ENCODE peak calls at places on chromosomes 1 and 21, in six cellular contexts. One of them, this sample, is unnamed.

GRCh38 chr1:174222166-174222949 is 63.0 kb downstream of the RABGAP1L start:
- DNase-seq in uterus: no peak
- DNase-seq in osteoblast: peak; percentile 41
- DNase-seq in Peyer's patch: no peak
- DNase-seq in aorta: no peak
- DNase-seq in A549: no peak
- DNase-seq in this sample: no peak

GRCh38 chr1:42145190-42145716 is 8.0 kb upstream of the GUCA2B start:
- DNase-seq in uterus: no peak
- DNase-seq in osteoblast: peak; percentile 25
- DNase-seq in Peyer's patch: no peak
- DNase-seq in aorta: no peak
- DNase-seq in A549: no peak
- DNase-seq in this sample: peak; percentile 22

GRCh38 chr1:41619511-41620364 is 135.3 kb upstream of the EDN2 start:
- DNase-seq in uterus: no peak
- DNase-seq in osteoblast: no peak
- DNase-seq in Peyer's patch: no peak
- DNase-seq in aorta: peak; percentile 43
- DNase-seq in A549: no peak
- DNase-seq in this sample: no peak

GRCh38 chr1:35717911-35718476 is 690 bp downstream of the C1orf216 start:
- DNase-seq in uterus: peak; percentile 49
- DNase-seq in osteoblast: peak; percentile 95
- DNase-seq in Peyer's patch: no peak
- DNase-seq in aorta: peak; percentile 86
- DNase-seq in A549: peak; percentile 24
- DNase-seq in this sample: peak; percentile 73

GRCh38 chr1:67831850-67832513 is 1.3 kb downstream of the GNG12 start:
- DNase-seq in uterus: peak; percentile 73
- DNase-seq in osteoblast: peak; percentile 95
- DNase-seq in Peyer's patch: no peak
- DNase-seq in aorta: peak; percentile 84
- DNase-seq in A549: peak; percentile 67
- DNase-seq in this sample: peak; percentile 50

GRCh38 chr1:4380564-4381168 is 273.7 kb upstream of the AJAP1 start:
- DNase-seq in uterus: no peak
- DNase-seq in osteoblast: no peak
- DNase-seq in Peyer's patch: no peak
- DNase-seq in aorta: no peak
- DNase-seq in A549: peak; percentile 69
- DNase-seq in this sample: no peak

GRCh38 chr1:63537940-63538339 is 14.6 kb downstream of the EFCAB7 start:
- DNase-seq in uterus: no peak
- DNase-seq in osteoblast: peak; percentile 17
- DNase-seq in Peyer's patch: no peak
- DNase-seq in aorta: no peak
- DNase-seq in A549: no peak
- DNase-seq in this sample: no peak

GRCh38 chr1:24154215-24154614 is 11.3 kb upstream of the IL22RA1 start:
- DNase-seq in uterus: no peak
- DNase-seq in osteoblast: no peak
- DNase-seq in Peyer's patch: no peak
- DNase-seq in aorta: no peak
- DNase-seq in A549: no peak
- DNase-seq in this sample: no peak

GRCh38 chr1:115183158-115183557 is 93.9 kb upstream of the TSPAN2 start:
- DNase-seq in uterus: no peak
- DNase-seq in osteoblast: no peak
- DNase-seq in Peyer's patch: no peak
- DNase-seq in aorta: no peak
- DNase-seq in A549: no peak
- DNase-seq in this sample: peak; percentile 15

GRCh38 chr1:197180252-197180878 is 33.9 kb upstream of the ASPM start:
- DNase-seq in uterus: no peak
- DNase-seq in osteoblast: no peak
- DNase-seq in Peyer's patch: no peak
- DNase-seq in aorta: no peak
- DNase-seq in A549: peak; percentile 33
- DNase-seq in this sample: no peak

GRCh38 chr1:110874303-110875215 is 1.6 kb downstream of the CD53 start:
- DNase-seq in uterus: no peak
- DNase-seq in osteoblast: no peak
- DNase-seq in Peyer's patch: no peak
- DNase-seq in aorta: no peak
- DNase-seq in A549: no peak
- DNase-seq in this sample: no peak

GRCh38 chr1:63418101-63418500 is 50.7 kb downstream of the ALG6 start:
- DNase-seq in uterus: no peak
- DNase-seq in osteoblast: no peak
- DNase-seq in Peyer's patch: no peak
- DNase-seq in aorta: no peak
- DNase-seq in A549: no peak
- DNase-seq in this sample: no peak

GRCh38 chr1:81391100-81391828 is 409.5 kb upstream of the ADGRL2 start:
- DNase-seq in uterus: no peak
- DNase-seq in osteoblast: no peak
- DNase-seq in Peyer's patch: no peak
- DNase-seq in aorta: no peak
- DNase-seq in A549: no peak
- DNase-seq in this sample: no peak

GRCh38 chr1:7341145-7341900 is 429.8 kb upstream of the VAMP3 start:
- DNase-seq in uterus: no peak
- DNase-seq in osteoblast: no peak
- DNase-seq in Peyer's patch: no peak
- DNase-seq in aorta: peak; percentile 47
- DNase-seq in A549: no peak
- DNase-seq in this sample: no peak

GRCh38 chr1:11337536-11338350 is 64.7 kb downstream of the UBIAD1 start:
- DNase-seq in uterus: peak; percentile 26
- DNase-seq in osteoblast: peak; percentile 65
- DNase-seq in Peyer's patch: peak; percentile 59
- DNase-seq in aorta: no peak
- DNase-seq in A549: peak; percentile 53
- DNase-seq in this sample: peak; percentile 94

GRCh38 chr1:109468903-109469302 is 2.6 kb downstream of the SYPL2 start:
- DNase-seq in uterus: no peak
- DNase-seq in osteoblast: peak; percentile 32
- DNase-seq in Peyer's patch: no peak
- DNase-seq in aorta: no peak
- DNase-seq in A549: no peak
- DNase-seq in this sample: no peak

GRCh38 chr1:9449976-9450696 is 89.1 kb upstream of the SLC25A33 start:
- DNase-seq in uterus: no peak
- DNase-seq in osteoblast: no peak
- DNase-seq in Peyer's patch: no peak
- DNase-seq in aorta: no peak
- DNase-seq in A549: no peak
- DNase-seq in this sample: peak; percentile 16

DNA sequence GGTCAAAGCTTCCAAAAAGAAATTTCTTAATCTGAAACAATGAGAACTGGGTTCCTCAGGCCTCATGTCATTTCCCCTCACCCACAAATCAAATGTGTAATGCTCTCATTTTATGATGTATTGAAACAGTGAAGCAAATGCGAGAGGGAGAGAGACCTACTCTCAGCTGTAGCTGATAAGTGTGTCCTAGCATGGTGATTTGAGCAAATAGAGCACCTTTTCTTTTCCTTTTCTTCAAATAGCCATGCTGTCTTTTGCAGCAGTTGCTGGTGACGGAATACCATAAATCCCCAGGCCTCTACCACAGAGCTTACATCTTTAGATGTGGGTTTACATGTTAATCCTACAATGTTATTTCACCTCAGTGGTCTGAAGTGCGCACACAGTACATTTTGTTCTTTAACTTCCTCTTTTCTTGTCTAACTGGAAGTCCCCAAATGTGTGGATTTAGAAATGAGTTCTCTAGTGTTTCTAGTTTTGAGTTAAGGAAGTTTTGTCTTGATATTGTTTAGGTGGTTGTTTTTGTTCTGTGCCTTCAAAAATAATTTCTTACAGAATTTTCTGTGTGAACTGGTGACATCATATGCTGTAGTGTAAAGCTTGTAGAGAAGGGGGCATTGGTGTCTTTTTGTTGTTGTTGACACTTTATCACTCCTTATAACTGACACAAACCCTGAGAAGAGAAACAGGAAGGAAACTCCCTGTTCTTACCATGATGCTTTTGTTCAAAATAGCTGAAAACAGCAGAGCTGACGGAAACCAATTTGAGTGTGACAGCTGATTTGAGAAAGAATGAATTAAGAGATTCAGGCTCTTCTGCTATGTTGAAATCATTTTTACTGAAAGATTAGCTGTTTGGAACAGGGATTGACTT is 12.1 kb downstream of the SMAP2 start:
- DNase-seq in uterus: no peak
- DNase-seq in osteoblast: no peak
- DNase-seq in Peyer's patch: peak; percentile 64
- DNase-seq in aorta: no peak
- DNase-seq in A549: no peak
- DNase-seq in this sample: no peak
- H3K4me3 ChIP-seq in uterus: no peak overlapping the region
- H3K4me3 ChIP-seq in osteoblast: no peak overlapping the region
- H3K4me3 ChIP-seq in Peyer's patch: peak overlapping the region; percentile 6
- H3K4me3 ChIP-seq in aorta: no peak overlapping the region
- H3K4me3 ChIP-seq in A549: no peak overlapping the region
- H3K4me3 ChIP-seq in this sample: no peak overlapping the region

GRCh38 chr1:87327362-87328120 is 1.1 kb upstream of the LMO4 start:
- DNase-seq in uterus: no peak
- DNase-seq in osteoblast: peak; percentile 82
- DNase-seq in Peyer's patch: no peak
- DNase-seq in aorta: no peak
- DNase-seq in A549: no peak
- DNase-seq in this sample: no peak

GRCh38 chr1:87329756-87330200 is 1.1 kb downstream of the LMO4 start:
- DNase-seq in uterus: no peak
- DNase-seq in osteoblast: peak; percentile 92
- DNase-seq in Peyer's patch: no peak
- DNase-seq in aorta: no peak
- DNase-seq in A549: no peak
- DNase-seq in this sample: peak; percentile 16

GRCh38 chr1:87329051-87329755 is 523 bp downstream of the LMO4 start:
- DNase-seq in uterus: peak; percentile 32
- DNase-seq in osteoblast: peak; percentile 89
- DNase-seq in Peyer's patch: peak; percentile 39
- DNase-seq in aorta: peak; percentile 82
- DNase-seq in A549: peak; percentile 21
- DNase-seq in this sample: peak; percentile 78

GRCh38 chr1:87330201-87330953 is 1.7 kb downstream of the LMO4 start:
- DNase-seq in uterus: peak; percentile 42
- DNase-seq in osteoblast: peak; percentile 88
- DNase-seq in Peyer's patch: peak; percentile 49
- DNase-seq in aorta: no peak
- DNase-seq in A549: no peak
- DNase-seq in this sample: peak; percentile 67

GRCh38 chr1:87328121-87329050 is at the start of gene LMO4:
- DNase-seq in uterus: peak; percentile 98
- DNase-seq in osteoblast: peak; percentile 99
- DNase-seq in Peyer's patch: peak; percentile 96
- DNase-seq in aorta: peak; percentile 98
- DNase-seq in A549: peak; percentile 87
- DNase-seq in this sample: peak; percentile 92
- H3K4me3 ChIP-seq in uterus: peak within 1 kb of the TSS; percentile 79
- H3K4me3 ChIP-seq in osteoblast: peak within 1 kb of the TSS; percentile 89
- H3K4me3 ChIP-seq in Peyer's patch: peak within 1 kb of the TSS; percentile 88
- H3K4me3 ChIP-seq in aorta: peak within 1 kb of the TSS; percentile 96
- H3K4me3 ChIP-seq in A549: peak within 1 kb of the TSS; percentile 90
- H3K4me3 ChIP-seq in this sample: peak within 1 kb of the TSS; percentile 86

DNA sequence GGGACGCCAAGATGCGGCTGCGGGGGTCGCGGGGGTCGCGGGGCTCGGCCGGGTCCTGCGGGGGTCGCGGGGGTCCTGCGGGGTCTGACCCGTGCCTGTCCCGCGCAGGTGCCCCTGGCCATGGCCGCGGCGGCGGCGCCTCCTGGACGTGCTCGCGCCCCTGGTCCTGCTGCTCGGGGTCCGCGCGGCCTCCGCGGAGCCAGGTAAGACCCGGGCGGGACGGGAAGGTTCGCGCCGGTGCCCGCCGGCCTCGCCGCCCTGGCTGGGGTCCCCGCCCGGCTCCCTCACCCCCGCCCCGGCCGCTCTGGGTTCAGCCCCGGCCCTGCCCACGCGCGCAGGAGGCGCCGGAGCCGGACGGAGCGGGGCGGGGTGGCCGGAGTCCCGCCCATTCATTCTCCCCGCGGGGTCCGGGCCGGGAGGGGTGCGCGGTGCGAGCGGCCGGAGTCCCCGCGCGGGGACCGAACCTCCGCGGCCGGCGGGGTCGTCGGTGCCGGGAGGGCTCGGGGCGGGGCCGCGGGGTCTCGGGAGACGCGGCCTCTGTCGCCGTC is 380 bp downstream of the COL18A1 start:
- DNase-seq in uterus: no peak
- DNase-seq in osteoblast: peak; percentile 96
- DNase-seq in Peyer's patch: no peak
- DNase-seq in aorta: peak; percentile 92
- DNase-seq in A549: peak; percentile 43
- DNase-seq in this sample: peak; percentile 90
- H3K4me3 ChIP-seq in uterus: peak overlapping the region; percentile 77
- H3K4me3 ChIP-seq in osteoblast: peak overlapping the region; percentile 60
- H3K4me3 ChIP-seq in Peyer's patch: peak overlapping the region; percentile 64
- H3K4me3 ChIP-seq in aorta: peak overlapping the region; percentile 94
- H3K4me3 ChIP-seq in A549: peak overlapping the region; percentile 91
- H3K4me3 ChIP-seq in this sample: peak overlapping the region; percentile 67

GRCh38 chr1:85465791-85466134 is 804 bp upstream of the DDAH1 start:
- DNase-seq in uterus: no peak
- DNase-seq in osteoblast: peak; percentile 49
- DNase-seq in Peyer's patch: no peak
- DNase-seq in aorta: no peak
- DNase-seq in A549: no peak
- DNase-seq in this sample: no peak

GRCh38 chr1:85463666-85464496 is 1.1 kb downstream of the DDAH1 start:
- DNase-seq in uterus: no peak
- DNase-seq in osteoblast: peak; percentile 69
- DNase-seq in Peyer's patch: no peak
- DNase-seq in aorta: no peak
- DNase-seq in A549: peak; percentile 8
- DNase-seq in this sample: no peak

GRCh38 chr1:85465099-85465790 is at the start of gene DDAH1:
- DNase-seq in uterus: peak; percentile 24
- DNase-seq in osteoblast: peak; percentile 95
- DNase-seq in Peyer's patch: no peak
- DNase-seq in aorta: peak; percentile 86
- DNase-seq in A549: peak; percentile 46
- DNase-seq in this sample: peak; percentile 86

GRCh38 chr1:85462931-85463665 is 1.9 kb downstream of the DDAH1 start:
- DNase-seq in uterus: no peak
- DNase-seq in osteoblast: no peak
- DNase-seq in Peyer's patch: no peak
- DNase-seq in aorta: no peak
- DNase-seq in A549: no peak
- DNase-seq in this sample: no peak

GRCh38 chr1:85464497-85465098 is 361 bp downstream of the DDAH1 start:
- DNase-seq in uterus: peak; percentile 62
- DNase-seq in osteoblast: peak; percentile 93
- DNase-seq in Peyer's patch: peak; percentile 15
- DNase-seq in aorta: peak; percentile 91
- DNase-seq in A549: peak; percentile 27
- DNase-seq in this sample: peak; percentile 86
- H3K4me3 ChIP-seq in uterus: peak overlapping the region; percentile 66
- H3K4me3 ChIP-seq in osteoblast: peak overlapping the region; percentile 85
- H3K4me3 ChIP-seq in Peyer's patch: peak overlapping the region; percentile 86
- H3K4me3 ChIP-seq in aorta: peak overlapping the region; percentile 35
- H3K4me3 ChIP-seq in A549: peak overlapping the region; percentile 70
- H3K4me3 ChIP-seq in this sample: peak overlapping the region; percentile 84

This sample was measured in H7.